ENCODE peak calls at places on chromosomes 3 and 15, in six cellular contexts. C is endodermal cell; S is stimulated activated CD4-positive, alpha-beta T cell treated with anti-CD3 and anti-CD28 coated beads, Interleukin-15, amount 100 ng/mL, for 48 hours; P is IMR-90; B is HCT116; D is right atrium auricular region. V is an unnamed sample.

GRCh38 chr3:104279617-104280016 is 1087.1 kb upstream of the ALCAM start:
- DNase-seq in C (no peak), S (no peak), P (peak; percentile 50), B (no peak), D (no peak), V (no peak)

GRCh38 chr15:44550256-44550655 is 13.3 kb downstream of the EIF3J start:
- DNase-seq in C (no peak), S (no peak), P (peak; percentile 55), B (no peak), D (no peak), V (no peak)

GRCh38 chr3:192408007-192408655 is 319.2 kb downstream of the FGF12 start:
- DNase-seq in C (peak; percentile 84), S (no peak), P (no peak), B (no peak), D (no peak), V (no peak)

GRCh38 chr3:10332481-10333358 is 11.8 kb upstream of the SEC13 start:
- DNase-seq in C (no peak), S (no peak), P (no peak), B (no peak), D (no peak), V (no peak)

GRCh38 chr3:156132313-156132712 is 11.9 kb downstream of the KCNAB1 start:
- DNase-seq in C (no peak), S (no peak), P (no peak), B (no peak), D (no peak), V (no peak)

GRCh38 chr3:59839283-59839682 is 789.5 kb upstream of the CFAP20DC start:
- DNase-seq in C (no peak), S (no peak), P (peak; percentile 79), B (no peak), D (no peak), V (no peak)

GRCh38 chr3:171142985-171143384 is 116.5 kb upstream of the SLC2A2 start:
- DNase-seq in C (no peak), S (no peak), P (peak; percentile 46), B (no peak), D (no peak), V (peak; percentile 92)

GRCh38 chr3:115381931-115382330 is 234.8 kb upstream of the ZBTB20 start:
- DNase-seq in C (no peak), S (no peak), P (no peak), B (no peak), D (no peak), V (no peak)

GRCh38 chr3:58414538-58415197 is 19.0 kb downstream of the PDHB start:
- DNase-seq in C (peak; percentile 75), S (peak; percentile 21), P (peak; percentile 67), B (peak; percentile 44), D (peak; percentile 75), V (no peak)

GRCh38 chr15:68797589-68798377 is 22.9 kb downstream of the ANP32A start:
- DNase-seq in C (no peak), S (no peak), P (no peak), B (no peak), D (no peak), V (no peak)

GRCh38 chr3:50406487-50406886 is 47.2 kb upstream of the TMEM115 start:
- DNase-seq in C (no peak), S (no peak), P (no peak), B (no peak), D (no peak), V (no peak)

GRCh38 chr15:96345560-96346389 is 15.3 kb downstream of the NR2F2 start:
- DNase-seq in C (peak; percentile 86), S (no peak), P (peak; percentile 83), B (no peak), D (peak; percentile 90), V (no peak)

GRCh38 chr3:61354604-61355003 is 103.4 kb upstream of the FHIT start:
- DNase-seq in C (no peak), S (no peak), P (no peak), B (no peak), D (no peak), V (no peak)

GRCh38 chr15:90264649-90265048 is 823 bp upstream of the NGRN start:
- DNase-seq in C (no peak), S (peak; percentile 24), P (no peak), B (no peak), D (no peak), V (no peak)

GRCh38 chr3:104987859-104988258 is 378.9 kb upstream of the ALCAM start:
- DNase-seq in C (no peak), S (no peak), P (no peak), B (no peak), D (no peak), V (no peak)

GRCh38 chr15:59611277-59612260 is at the start of gene GCNT3:
- DNase-seq in C (no peak), S (no peak), P (peak; percentile 12), B (peak; percentile 32), D (no peak), V (no peak)

GRCh38 chr3:153572654-153573053 is 410.6 kb downstream of the RAP2B start:
- DNase-seq in C (no peak), S (no peak), P (no peak), B (no peak), D (no peak), V (no peak)

GRCh38 chr15:31025996-31026395 is 34.6 kb upstream of the MTMR10 start:
- DNase-seq in C (no peak), S (no peak), P (no peak), B (no peak), D (no peak), V (no peak)

GRCh38 chr3:176351408-176351807 is 845.9 kb downstream of the TBL1XR1 start:
- DNase-seq in C (no peak), S (no peak), P (peak; percentile 29), B (no peak), D (no peak), V (no peak)

GRCh38 chr3:29525254-29525881 is 244.5 kb downstream of the RBMS3 start:
- DNase-seq in C (no peak), S (no peak), P (peak; percentile 18), B (no peak), D (peak; percentile 84), V (no peak)

GRCh38 chr15:94535298-94536048 is 304.1 kb downstream of the MCTP2 start:
- DNase-seq in C (peak; percentile 56), S (no peak), P (no peak), B (no peak), D (no peak), V (no peak)

GRCh38 chr15:57158589-57158988 is 217.7 kb upstream of the CGNL1 start:
- DNase-seq in C (no peak), S (no peak), P (peak; percentile 48), B (no peak), D (no peak), V (no peak)

GRCh38 chr15:57559875-57560274 is 31.8 kb upstream of the MYZAP start:
- DNase-seq in C (peak; percentile 94), S (peak; percentile 58), P (no peak), B (peak; percentile 47), D (peak; percentile 81), V (no peak)

GRCh38 chr15:83380026-83380425 is 67.1 kb upstream of the SH3GL3 start:
- DNase-seq in C (no peak), S (no peak), P (no peak), B (peak; percentile 50), D (no peak), V (no peak)

GRCh38 chr15:73940061-73940981 is 14.1 kb downstream of the LOXL1 start:
- DNase-seq in C (no peak), S (no peak), P (no peak), B (no peak), D (no peak), V (no peak)

V was measured in osteocyte.